ENCODE peak calls at places on chromosomes 6 and 20, in eight cellular contexts. D is activated CD4-positive, alpha-beta T cell treated with anti-CD3 and anti-CD28 coated beads for 1 hour; F is HEK293T; V is GM23248; X is activated CD4-positive, alpha-beta memory T cell treated with anti-CD3 and anti-CD28 coated beads, Interleukin-2, amount 10 ng/mL, durations not matched to agents 7 days and 5 days; H is stomach; Y is activated gamma-delta T cell treated with Interleukin-2 at 50 U/mL for 16 hours; A is activated CD4-positive, CD25-positive, alpha-beta regulatory T cell. C is an unnamed sample.
A peak's percentile ranks its signal among the peaks of the same experiment; 100 is the strongest.

GRCh38 chr6:157632821-157633220 is 190.2 kb upstream of the SNX9 start:
- DNase-seq in D (no peak), F (no peak), V (peak; percentile 95), X (no peak), H (no peak), Y (no peak), A (no peak), C (peak; percentile 70)

GRCh38 chr6:32947552-32948465 is 5.1 kb downstream of the HLA-DMA start:
- DNase-seq in D (peak; percentile 19), F (peak; percentile 59), V (peak; percentile 51), X (peak; percentile 51), H (no peak), Y (peak; percentile 46), A (no peak), C (peak; percentile 60)

GRCh38 chr6:169970306-169970988 is 219.0 kb downstream of the ERMARD start:
- DNase-seq in D (no peak), F (no peak), V (no peak), X (peak; percentile 7), H (peak; percentile 23), Y (no peak), A (no peak), C (no peak)

GRCh38 chr6:111871725-111872520 is 1.3 kb downstream of the FYN start:
- DNase-seq in D (no peak), F (peak; percentile 61), V (peak; percentile 59), X (peak; percentile 53), H (no peak), Y (no peak), A (no peak), C (peak; percentile 62)

GRCh38 chr20:23266530-23267398 is 83.8 kb upstream of the NXT1 start:
- DNase-seq in D (no peak), F (no peak), V (no peak), X (no peak), H (no peak), Y (no peak), A (no peak), C (no peak)

GRCh38 chr20:10519361-10520048 is 84.4 kb downstream of the SLX4IP start:
- DNase-seq in D (no peak), F (no peak), V (peak; percentile 70), X (no peak), H (no peak), Y (no peak), A (no peak), C (peak; percentile 76)

GRCh38 chr6:82955841-82956240 is 109.8 kb downstream of the UBE3D start:
- DNase-seq in D (no peak), F (no peak), V (peak; percentile 88), X (no peak), H (no peak), Y (no peak), A (no peak), C (peak; percentile 95)

GRCh38 chr20:16922834-16923233 is 174.7 kb downstream of the OTOR start:
- DNase-seq in D (no peak), F (no peak), V (peak; percentile 90), X (no peak), H (no peak), Y (no peak), A (no peak), C (peak; percentile 89)

GRCh38 chr6:89494131-89494793 is 61.3 kb downstream of the ANKRD6 start:
- DNase-seq in D (no peak), F (peak; percentile 32), V (no peak), X (no peak), H (no peak), Y (no peak), A (no peak), C (no peak)

GRCh38 chr6:150710236-150710635 is 110.6 kb downstream of the PLEKHG1 start:
- DNase-seq in D (no peak), F (no peak), V (no peak), X (no peak), H (peak; percentile 73), Y (no peak), A (no peak), C (no peak)

GRCh38 chr6:51711876-51712275 is 375.5 kb downstream of the PKHD1 start:
- DNase-seq in D (no peak), F (no peak), V (no peak), X (no peak), H (no peak), Y (no peak), A (no peak), C (no peak)

GRCh38 chr6:80610821-80611220 is 504.4 kb downstream of the BCKDHB start:
- DNase-seq in D (no peak), F (no peak), V (peak; percentile 82), X (no peak), H (no peak), Y (no peak), A (no peak), C (peak; percentile 85)

GRCh38 chr6:117733341-117733740 is 58.1 kb downstream of the NUS1 start:
- DNase-seq in D (no peak), F (no peak), V (peak; percentile 7), X (no peak), H (no peak), Y (no peak), A (no peak), C (peak; percentile 3)

GRCh38 chr6:67541591-67541990 is 1093.5 kb upstream of the ADGRB3 start:
- DNase-seq in D (no peak), F (no peak), V (no peak), X (no peak), H (no peak), Y (no peak), A (no peak), C (no peak)

GRCh38 chr20:57323034-57323433 is 6.6 kb upstream of the SPO11 start:
- DNase-seq in D (no peak), F (no peak), V (peak; percentile 81), X (no peak), H (no peak), Y (no peak), A (no peak), C (peak; percentile 34)

GRCh38 chr6:131914967-131915751 is 36.0 kb downstream of the CCN2 start:
- DNase-seq in D (no peak), F (peak; percentile 70), V (peak; percentile 84), X (peak; percentile 59), H (peak; percentile 75), Y (peak; percentile 39), A (peak; percentile 8), C (peak; percentile 82)

GRCh38 chr6:112683926-112684325 is 336.8 kb downstream of the RFPL4B start:
- DNase-seq in D (no peak), F (no peak), V (peak; percentile 94), X (no peak), H (no peak), Y (no peak), A (no peak), C (peak; percentile 88)

GRCh38 chr6:33976425-33977360 is 169.2 kb downstream of the GRM4 start:
- DNase-seq in D (no peak), F (no peak), V (no peak), X (no peak), H (peak; percentile 15), Y (no peak), A (no peak), C (no peak)

GRCh38 chr20:1363522-1363921 is 29.3 kb downstream of the FKBP1A start:
- DNase-seq in D (no peak), F (no peak), V (no peak), X (no peak), H (no peak), Y (no peak), A (no peak), C (no peak)

C was measured in EH.